ENCODE peak calls at places on chromosomes 16 and 17, in seven cellular contexts. F is heart right ventricle; E is activated CD4-positive, alpha-beta T cell treated with anti-CD3 and anti-CD28 coated beads for 1 hour; T is glomerular endothelial cell; Y is stimulated activated CD8-positive, alpha-beta memory T cell treated with anti-CD3 and anti-CD28 coated beads, Interleukin-4, amount 100 ng/mL, for 1 hour; X is brain microvascular endothelial cell; J is AG09319. Q is an unnamed sample.

GRCh38 chr16:4360538-4361021 is 9.5 kb upstream of the PAM16 start:
- DNase-seq in F (no peak), E (no peak), T (no peak), Y (no peak), X (no peak), J (no peak), Q (no peak)

GRCh38 chr16:69448470-69449193 is 24.2 kb downstream of the CYB5B start:
- DNase-seq in F (no peak), E (no peak), T (no peak), Y (no peak), X (no peak), J (peak), Q (no peak)

GRCh38 chr17:68349157-68349556 is 57.9 kb downstream of the ARSG start:
- DNase-seq in F (no peak), E (no peak), T (no peak), Y (no peak), X (no peak), J (no peak), Q (no peak)

GRCh38 chr17:74212262-74212912 is 984 bp upstream of the TTYH2 start:
- DNase-seq in F (no peak), E (no peak), T (no peak), Y (no peak), X (no peak), J (no peak), Q (no peak)

GRCh38 chr17:7215652-7216139 is 3.9 kb downstream of the DLG4 start:
- DNase-seq in F (no peak), E (no peak), T (no peak), Y (no peak), X (no peak), J (no peak), Q (no peak)

GRCh38 chr16:85202051-85202601 is 89.9 kb upstream of the CIBAR2 start:
- DNase-seq in F (no peak), E (no peak), T (no peak), Y (no peak), X (no peak), J (no peak), Q (no peak)

GRCh38 chr16:17328971-17329370 is 141.8 kb downstream of the XYLT1 start:
- DNase-seq in F (peak), E (no peak), T (no peak), Y (no peak), X (no peak), J (no peak), Q (no peak)

GRCh38 chr16:728131-728889 is 1.4 kb downstream of the HAGHL start:
- DNase-seq in F (no peak), E (peak), T (no peak), Y (peak), X (peak), J (no peak), Q (peak)

GRCh38 chr16:85136213-85136704 is 24.0 kb upstream of the CIBAR2 start:
- DNase-seq in F (peak), E (no peak), T (no peak), Y (no peak), X (no peak), J (no peak), Q (no peak)

GRCh38 chr16:11112723-11113348 is 143.2 kb downstream of the SOCS1 start:
- DNase-seq in F (no peak), E (no peak), T (no peak), Y (no peak), X (no peak), J (no peak), Q (no peak)

Q was measured in T-helper 1 cell.